ENCODE peak calls at places on chromosomes 4 and X, in ten cellular contexts. X is cardiac fibroblast; F is NCI-H1092 treated with DMSO at 0.1 percent for 48 hours; K is D341Med; T is stimulated activated CD4-positive, alpha-beta T cell treated with anti-CD3 and anti-CD28 coated beads, Interleukin-4, amount 100 ng/mL, for 24 hours; W is NCI-H1694; U is GM20000; A is HFFc6; Z is NCI-H82; N is ascending aorta. R is an unnamed sample.

GRCh38 chr4:69731261-69731660 is 29.2 kb downstream of the SULT1B1 start:
- DNase-seq in X (peak; percentile 53), F (no peak), K (no peak), T (no peak), W (no peak), U (no peak), A (no peak), Z (no peak), N (no peak), R (peak; percentile 37)

GRCh38 chr4:38601244-38601915 is 62.6 kb upstream of the KLF3 start:
- DNase-seq in X (peak; percentile 72), F (peak; percentile 93), K (no peak), T (no peak), W (no peak), U (no peak), A (no peak), Z (no peak), N (no peak), R (peak; percentile 53)

GRCh38 chr4:23782778-23783455 is 106.9 kb downstream of the PPARGC1A start:
- DNase-seq in X (no peak), F (no peak), K (no peak), T (no peak), W (no peak), U (no peak), A (no peak), Z (no peak), N (no peak), R (no peak)

GRCh38 chr4:34293459-34293858 is 1950.9 kb downstream of the ARAP2 start:
- DNase-seq in X (peak; percentile 9), F (no peak), K (no peak), T (no peak), W (no peak), U (no peak), A (no peak), Z (no peak), N (no peak), R (no peak)

GRCh38 chr4:66667249-66667648 is 878.1 kb downstream of the CENPC start:
- DNase-seq in X (no peak), F (no peak), K (no peak), T (no peak), W (no peak), U (no peak), A (no peak), Z (no peak), N (no peak), R (no peak)

GRCh38 chr4:110487873-110488272 is 11.9 kb downstream of the ENPEP start:
- DNase-seq in X (peak; percentile 36), F (no peak), K (no peak), T (no peak), W (no peak), U (no peak), A (no peak), Z (peak; percentile 72), N (no peak), R (no peak)

GRCh38 chr4:52880994-52881393 is 18.9 kb downstream of the RASL11B start:
- DNase-seq in X (no peak), F (no peak), K (no peak), T (no peak), W (no peak), U (no peak), A (no peak), Z (no peak), N (no peak), R (no peak)

GRCh38 chrX:23621621-23622265 is 45.5 kb upstream of the PRDX4 start:
- DNase-seq in X (no peak), F (no peak), K (no peak), T (no peak), W (no peak), U (no peak), A (no peak), Z (no peak), N (no peak), R (no peak)

GRCh38 chr4:74682567-74683359 is 111.6 kb downstream of the BTC start:
- DNase-seq in X (peak; percentile 94), F (no peak), K (no peak), T (no peak), W (no peak), U (no peak), A (peak; percentile 97), Z (no peak), N (peak; percentile 27), R (peak; percentile 95)

GRCh38 chr4:8191136-8191747 is 7.8 kb upstream of the SH3TC1 start:
- DNase-seq in X (peak; percentile 88), F (no peak), K (no peak), T (no peak), W (no peak), U (no peak), A (no peak), Z (peak; percentile 4), N (peak; percentile 67), R (peak; percentile 70)

GRCh38 chr4:138092060-138092459 is 150.1 kb downstream of the SLC7A11 start:
- DNase-seq in X (no peak), F (no peak), K (no peak), T (no peak), W (no peak), U (no peak), A (no peak), Z (no peak), N (no peak), R (no peak)

GRCh38 chr4:72119946-72120345 is 88.1 kb downstream of the NPFFR2 start:
- DNase-seq in X (no peak), F (no peak), K (no peak), T (no peak), W (no peak), U (no peak), A (no peak), Z (no peak), N (no peak), R (peak; percentile 14)

GRCh38 chrX:79270401-79270800 is 96.7 kb downstream of the ITM2A start:
- DNase-seq in X (no peak), F (no peak), K (no peak), T (peak; percentile 81), W (no peak), U (peak; percentile 35), A (no peak), Z (peak; percentile 19), N (no peak), R (no peak)

GRCh38 chrX:68867458-68868166 is 38.8 kb downstream of the EFNB1 start:
- DNase-seq in X (no peak), F (peak; percentile 5), K (no peak), T (no peak), W (no peak), U (no peak), A (no peak), Z (no peak), N (no peak), R (no peak)

GRCh38 chr4:98996056-98996941 is 778 bp downstream of the METAP1 start:
- DNase-seq in X (peak; percentile 43), F (peak; percentile 48), K (peak; percentile 41), T (peak; percentile 35), W (no peak), U (peak; percentile 42), A (peak; percentile 16), Z (peak; percentile 51), N (no peak), R (peak; percentile 23)

GRCh38 chrX:9614016-9614415 is 149.2 kb downstream of the TBL1X start:
- DNase-seq in X (peak; percentile 69), F (no peak), K (no peak), T (no peak), W (no peak), U (no peak), A (peak; percentile 59), Z (no peak), N (no peak), R (peak; percentile 54)

GRCh38 chr4:41878991-41879491 is 56.2 kb upstream of the TMEM33 start:
- DNase-seq in X (no peak), F (no peak), K (peak; percentile 34), T (no peak), W (no peak), U (no peak), A (no peak), Z (peak; percentile 53), N (no peak), R (no peak)

GRCh38 chrX:97529801-97530200 is 646.1 kb downstream of the RPA4 start:
- DNase-seq in X (peak; percentile 68), F (no peak), K (no peak), T (no peak), W (no peak), U (no peak), A (no peak), Z (no peak), N (no peak), R (peak; percentile 63)

GRCh38 chr4:6655924-6656323 is 15.4 kb downstream of the MRFAP1 start:
- DNase-seq in X (no peak), F (no peak), K (no peak), T (no peak), W (no peak), U (no peak), A (no peak), Z (no peak), N (no peak), R (no peak)

GRCh38 chr4:122476126-122476525 is 19.6 kb upstream of the IL2 start:
- DNase-seq in X (no peak), F (no peak), K (no peak), T (no peak), W (no peak), U (no peak), A (no peak), Z (no peak), N (no peak), R (no peak)

GRCh38 chr4:40980318-40980883 is 230.6 kb downstream of the NSUN7 start:
- DNase-seq in X (peak; percentile 55), F (no peak), K (peak; percentile 65), T (no peak), W (no peak), U (peak; percentile 10), A (no peak), Z (peak; percentile 53), N (no peak), R (no peak)

GRCh38 chr4:128107766-128108165 is 46.7 kb downstream of the LARP1B start:
- DNase-seq in X (peak; percentile 34), F (no peak), K (no peak), T (no peak), W (no peak), U (no peak), A (no peak), Z (no peak), N (no peak), R (peak; percentile 57)

GRCh38 chrX:56733459-56734046 is 4.5 kb downstream of the NBDY start:
- DNase-seq in X (peak; percentile 73), F (peak; percentile 31), K (no peak), T (peak; percentile 62), W (peak; percentile 51), U (peak; percentile 10), A (peak; percentile 34), Z (peak; percentile 79), N (no peak), R (peak; percentile 54)

GRCh38 chr4:37999000-37999745 is 39.0 kb downstream of the PTTG2 start:
- DNase-seq in X (no peak), F (peak; percentile 31), K (no peak), T (no peak), W (no peak), U (no peak), A (no peak), Z (no peak), N (no peak), R (no peak)

GRCh38 chrX:140250363-140250762 is 254.5 kb downstream of the SOX3 start:
- DNase-seq in X (no peak), F (no peak), K (no peak), T (no peak), W (no peak), U (no peak), A (no peak), Z (no peak), N (no peak), R (no peak)

GRCh38 chr4:6742507-6742906 is 26.5 kb downstream of the BLOC1S4 start:
- DNase-seq in X (no peak), F (no peak), K (no peak), T (no peak), W (no peak), U (no peak), A (no peak), Z (no peak), N (no peak), R (no peak)

GRCh38 chr4:22237155-22237751 is 278.6 kb downstream of the ADGRA3 start:
- DNase-seq in X (peak; percentile 4), F (peak; percentile 48), K (peak; percentile 77), T (peak; percentile 30), W (no peak), U (no peak), A (no peak), Z (peak; percentile 28), N (no peak), R (no peak)

GRCh38 chr4:185896832-185897475 is 85.0 kb upstream of the SORBS2 start:
- DNase-seq in X (no peak), F (no peak), K (no peak), T (no peak), W (no peak), U (no peak), A (no peak), Z (no peak), N (no peak), R (no peak)